ENCODE peak calls at places on chromosome 3, in seven cellular contexts. E is body of pancreas, F is memory B cell, O is BJ, Q is HTR-8/SVneo, H is pancreas, C is BE2C. Y is an unnamed sample.
A peak's percentile ranks its signal among the peaks of the same experiment; 100 is the strongest.

GRCh38 chr3:171077261-171077660 is 50.7 kb upstream of the SLC2A2 start:
- DNase-seq in E (no peak), F (no peak), O (no peak), Q (no peak), H (no peak), C (no peak), Y (peak; percentile 42)

GRCh38 chr3:123283074-123283473 is 81.3 kb downstream of the SEC22A start:
- DNase-seq in E (no peak), F (no peak), O (no peak), Q (no peak), H (no peak), C (no peak), Y (no peak)

GRCh38 chr3:158379517-158379916 is 191.5 kb upstream of the MLF1 start:
- DNase-seq in E (no peak), F (no peak), O (no peak), Q (no peak), H (no peak), C (no peak), Y (no peak)

GRCh38 chr3:42071720-42072582 is 19.2 kb upstream of the TRAK1 start:
- DNase-seq in E (peak; percentile 74), F (no peak), O (peak; percentile 67), Q (peak; percentile 68), H (peak; percentile 84), C (peak; percentile 35), Y (no peak)

GRCh38 chr3:189305412-189305811 is 133.6 kb downstream of the TPRG1 start:
- DNase-seq in E (no peak), F (no peak), O (no peak), Q (no peak), H (no peak), C (no peak), Y (no peak)

GRCh38 chr3:186614266-186614596 is 1.4 kb downstream of the AHSG start:
- DNase-seq in E (no peak), F (no peak), O (no peak), Q (no peak), H (no peak), C (no peak), Y (no peak)

GRCh38 chr3:153051427-153052095 is 110.5 kb upstream of the RAP2B start:
- DNase-seq in E (no peak), F (no peak), O (peak; percentile 27), Q (peak; percentile 47), H (no peak), C (no peak), Y (peak; percentile 57)

GRCh38 chr3:135989247-135989646 is 23.7 kb downstream of the PPP2R3A start:
- DNase-seq in E (no peak), F (no peak), O (no peak), Q (no peak), H (no peak), C (no peak), Y (no peak)

GRCh38 chr3:11495948-11496557 is 147.7 kb downstream of the VGLL4 start:
- DNase-seq in E (no peak), F (no peak), O (no peak), Q (no peak), H (no peak), C (no peak), Y (no peak)

GRCh38 chr3:59246719-59247401 is 197.0 kb upstream of the CFAP20DC start:
- DNase-seq in E (no peak), F (peak; percentile 6), O (no peak), Q (no peak), H (no peak), C (no peak), Y (no peak)

GRCh38 chr3:52777959-52778805 is 783 bp downstream of the ITIH1 start:
- DNase-seq in E (no peak), F (no peak), O (no peak), Q (no peak), H (peak; percentile 15), C (no peak), Y (no peak)

GRCh38 chr3:4838621-4839022 is 140.6 kb upstream of the BHLHE40 start:
- DNase-seq in E (no peak), F (no peak), O (no peak), Q (no peak), H (no peak), C (no peak), Y (no peak)

GRCh38 chr3:196502775-196503181 is 790 bp downstream of the RNF168 start:
- DNase-seq in E (peak; percentile 73), F (no peak), O (peak; percentile 43), Q (peak; percentile 45), H (peak; percentile 63), C (peak; percentile 45), Y (peak; percentile 41)

GRCh38 chr3:169133178-169134161 is 530.0 kb downstream of the MECOM start:
- DNase-seq in E (no peak), F (no peak), O (no peak), Q (no peak), H (no peak), C (no peak), Y (no peak)

GRCh38 chr3:123446210-123446609 is 2.7 kb downstream of the ADCY5 start:
- DNase-seq in E (no peak), F (no peak), O (no peak), Q (no peak), H (no peak), C (no peak), Y (no peak)

GRCh38 chr3:15382405-15382923 is 44.9 kb downstream of the METTL6 start:
- DNase-seq in E (no peak), F (no peak), O (no peak), Q (no peak), H (no peak), C (no peak), Y (no peak)

GRCh38 chr3:5426094-5426883 is 238.8 kb downstream of the EDEM1 start:
- DNase-seq in E (peak; percentile 82), F (peak; percentile 41), O (no peak), Q (peak; percentile 28), H (peak; percentile 79), C (peak; percentile 78), Y (peak; percentile 70)

GRCh38 chr3:149368201-149368849 is 9.1 kb downstream of the TM4SF1 start:
- DNase-seq in E (no peak), F (no peak), O (no peak), Q (no peak), H (no peak), C (no peak), Y (no peak)

GRCh38 chr3:46624533-46624932 is 12.2 kb downstream of the FAM240A start:
- DNase-seq in E (no peak), F (no peak), O (no peak), Q (no peak), H (no peak), C (no peak), Y (no peak)

GRCh38 chr3:29353807-29354206 is 72.9 kb downstream of the RBMS3 start:
- DNase-seq in E (no peak), F (no peak), O (no peak), Q (no peak), H (no peak), C (no peak), Y (no peak)

GRCh38 chr3:12734960-12735359 is 24.1 kb downstream of the TMEM40 start:
- DNase-seq in E (no peak), F (no peak), O (no peak), Q (no peak), H (no peak), C (no peak), Y (no peak)

GRCh38 chr3:103511891-103512290 is 1077.1 kb downstream of the ZPLD1 start:
- DNase-seq in E (no peak), F (no peak), O (no peak), Q (no peak), H (no peak), C (no peak), Y (no peak)

GRCh38 chr3:197505796-197506553 is 49.8 kb downstream of the BDH1 start:
- DNase-seq in E (no peak), F (no peak), O (no peak), Q (no peak), H (no peak), C (peak; percentile 83), Y (no peak)

GRCh38 chr3:175185903-175186302 is 326.8 kb downstream of the NAALADL2 start:
- DNase-seq in E (no peak), F (no peak), O (no peak), Q (no peak), H (no peak), C (no peak), Y (no peak)

GRCh38 chr3:5226783-5227182 is 39.3 kb downstream of the EDEM1 start:
- DNase-seq in E (no peak), F (no peak), O (no peak), Q (peak; percentile 24), H (no peak), C (no peak), Y (no peak)

GRCh38 chr3:55036883-55037577 is 109.2 kb upstream of the LRTM1 start:
- DNase-seq in E (no peak), F (no peak), O (no peak), Q (no peak), H (no peak), C (no peak), Y (no peak)

GRCh38 chr3:8239718-8240698 is 261.6 kb upstream of the LMCD1 start:
- DNase-seq in E (peak; percentile 20), F (peak; percentile 3), O (no peak), Q (peak; percentile 1), H (no peak), C (peak; percentile 44), Y (peak; percentile 18)

GRCh38 chr3:83890039-83890762 is 1068.6 kb upstream of the CADM2 start:
- DNase-seq in E (no peak), F (no peak), O (no peak), Q (no peak), H (no peak), C (no peak), Y (no peak)

GRCh38 chr3:128344046-128344368 is 122.7 kb downstream of the DNAJB8 start:
- DNase-seq in E (no peak), F (no peak), O (no peak), Q (no peak), H (no peak), C (no peak), Y (no peak)

GRCh38 chr3:19149388-19149787 is 1.1 kb downstream of the KCNH8 start:
- DNase-seq in E (no peak), F (peak; percentile 10), O (no peak), Q (no peak), H (no peak), C (no peak), Y (peak; percentile 5)

GRCh38 chr3:126679831-126680677 is 24.0 kb upstream of the CHCHD6 start:
- DNase-seq in E (no peak), F (no peak), O (no peak), Q (no peak), H (no peak), C (peak; percentile 41), Y (no peak)

GRCh38 chr3:111892070-111892469 is 33.0 kb downstream of the PHLDB2 start:
- DNase-seq in E (no peak), F (no peak), O (no peak), Q (no peak), H (no peak), C (no peak), Y (no peak)

GRCh38 chr3:11206316-11206715 is 52.0 kb downstream of the HRH1 start:
- DNase-seq in E (no peak), F (no peak), O (no peak), Q (no peak), H (no peak), C (no peak), Y (no peak)

GRCh38 chr3:184058029-184058428 is 5.2 kb downstream of the HTR3C start:
- DNase-seq in E (no peak), F (no peak), O (peak; percentile 24), Q (no peak), H (no peak), C (no peak), Y (no peak)